ENCODE peak calls at places on chromosomes 5 and 9, in five cellular contexts. One of them, this sample, is unnamed.

GRCh38 chr5:179986328-179986727 is 78.6 kb upstream of the TBC1D9B start:
- DNase-seq in psoas muscle: no peak
- DNase-seq in A673: no peak
- DNase-seq in fibroblast of lung: peak
- DNase-seq in left ventricle myocardium inferior: no peak
- DNase-seq in this sample: no peak

GRCh38 chr9:126057869-126058467 is 268.7 kb upstream of the MVB12B start:
- DNase-seq in A673: peak
- DNase-seq in psoas muscle: no peak
- DNase-seq in left ventricle myocardium inferior: no peak
- DNase-seq in fibroblast of lung: no peak
- DNase-seq in this sample: peak

GRCh38 chr9:76107487-76107886 is 217.0 kb downstream of the PCSK5 start:
- DNase-seq in psoas muscle: no peak
- DNase-seq in A673: no peak
- DNase-seq in fibroblast of lung: no peak
- DNase-seq in left ventricle myocardium inferior: no peak
- DNase-seq in this sample: peak

GRCh38 chr9:123864291-123864690 is 65.6 kb downstream of the DENND1A start:
- DNase-seq in psoas muscle: no peak
- DNase-seq in fibroblast of lung: no peak
- DNase-seq in left ventricle myocardium inferior: no peak
- DNase-seq in A673: no peak
- DNase-seq in this sample: no peak

GRCh38 chr5:151691706-151692105 is 5.0 kb upstream of the SPARC start:
- DNase-seq in A673: no peak
- DNase-seq in fibroblast of lung: no peak
- DNase-seq in left ventricle myocardium inferior: no peak
- DNase-seq in psoas muscle: no peak
- DNase-seq in this sample: no peak

GRCh38 chr9:81637276-81637675 is 52.1 kb downstream of the TLE1 start:
- DNase-seq in A673: no peak
- DNase-seq in left ventricle myocardium inferior: no peak
- DNase-seq in psoas muscle: no peak
- DNase-seq in fibroblast of lung: no peak
- DNase-seq in this sample: peak

GRCh38 chr9:90805006-90805993 is 3.7 kb downstream of the SYK start:
- DNase-seq in A673: peak
- DNase-seq in left ventricle myocardium inferior: no peak
- DNase-seq in psoas muscle: no peak
- DNase-seq in fibroblast of lung: no peak
- DNase-seq in this sample: no peak

GRCh38 chr5:64497390-64497789 is 8.4 kb upstream of the RGS7BP start:
- DNase-seq in fibroblast of lung: no peak
- DNase-seq in left ventricle myocardium inferior: no peak
- DNase-seq in A673: no peak
- DNase-seq in psoas muscle: no peak
- DNase-seq in this sample: peak

GRCh38 chr9:98862936-98863335 is 55.5 kb downstream of the GALNT12 start:
- DNase-seq in A673: no peak
- DNase-seq in fibroblast of lung: no peak
- DNase-seq in psoas muscle: no peak
- DNase-seq in left ventricle myocardium inferior: no peak
- DNase-seq in this sample: peak

GRCh38 chr9:16100596-16101091 is 547.8 kb downstream of the CCDC171 start:
- DNase-seq in fibroblast of lung: peak
- DNase-seq in left ventricle myocardium inferior: peak
- DNase-seq in psoas muscle: peak
- DNase-seq in A673: no peak
- DNase-seq in this sample: no peak

GRCh38 chr5:43648499-43649124 is 45.6 kb downstream of the NNT start:
- DNase-seq in A673: no peak
- DNase-seq in left ventricle myocardium inferior: no peak
- DNase-seq in fibroblast of lung: peak
- DNase-seq in psoas muscle: peak
- DNase-seq in this sample: peak

GRCh38 chr5:3599283-3600105 is 3.9 kb downstream of the IRX1 start:
- DNase-seq in left ventricle myocardium inferior: no peak
- DNase-seq in psoas muscle: no peak
- DNase-seq in fibroblast of lung: no peak
- DNase-seq in A673: no peak
- DNase-seq in this sample: peak

GRCh38 chr9:110260911-110261310 is 4.6 kb upstream of the TXN start:
- DNase-seq in psoas muscle: no peak
- DNase-seq in A673: peak
- DNase-seq in left ventricle myocardium inferior: no peak
- DNase-seq in fibroblast of lung: no peak
- DNase-seq in this sample: peak

GRCh38 chr5:119439140-119439625 is 13.1 kb upstream of the HSD17B4 start:
- DNase-seq in fibroblast of lung: no peak
- DNase-seq in psoas muscle: no peak
- DNase-seq in A673: no peak
- DNase-seq in left ventricle myocardium inferior: no peak
- DNase-seq in this sample: no peak

GRCh38 chr5:119435436-119436132 is 16.7 kb upstream of the HSD17B4 start:
- DNase-seq in fibroblast of lung: peak
- DNase-seq in psoas muscle: peak
- DNase-seq in A673: peak
- DNase-seq in left ventricle myocardium inferior: peak
- DNase-seq in this sample: peak
- TF ChIP-seq CTCF in fibroblast of lung: peak
- TF ChIP-seq CTCF in psoas muscle: no peak
- TF ChIP-seq CTCF in A673: peak
- TF ChIP-seq CTCF in left ventricle myocardium inferior: peak
- TF ChIP-seq CTCF in this sample: peak

GRCh38 chr5:159003045-159004030 is 96.4 kb downstream of the EBF1 start:
- DNase-seq in fibroblast of lung: peak
- DNase-seq in left ventricle myocardium inferior: no peak
- DNase-seq in psoas muscle: no peak
- DNase-seq in A673: peak
- DNase-seq in this sample: peak
- H3K4me3 ChIP-seq in fibroblast of lung: no peak
- H3K4me3 ChIP-seq in left ventricle myocardium inferior: no peak
- H3K4me3 ChIP-seq in psoas muscle: no peak
- H3K4me3 ChIP-seq in A673: no peak
- H3K4me3 ChIP-seq in this sample: no peak

DNA sequence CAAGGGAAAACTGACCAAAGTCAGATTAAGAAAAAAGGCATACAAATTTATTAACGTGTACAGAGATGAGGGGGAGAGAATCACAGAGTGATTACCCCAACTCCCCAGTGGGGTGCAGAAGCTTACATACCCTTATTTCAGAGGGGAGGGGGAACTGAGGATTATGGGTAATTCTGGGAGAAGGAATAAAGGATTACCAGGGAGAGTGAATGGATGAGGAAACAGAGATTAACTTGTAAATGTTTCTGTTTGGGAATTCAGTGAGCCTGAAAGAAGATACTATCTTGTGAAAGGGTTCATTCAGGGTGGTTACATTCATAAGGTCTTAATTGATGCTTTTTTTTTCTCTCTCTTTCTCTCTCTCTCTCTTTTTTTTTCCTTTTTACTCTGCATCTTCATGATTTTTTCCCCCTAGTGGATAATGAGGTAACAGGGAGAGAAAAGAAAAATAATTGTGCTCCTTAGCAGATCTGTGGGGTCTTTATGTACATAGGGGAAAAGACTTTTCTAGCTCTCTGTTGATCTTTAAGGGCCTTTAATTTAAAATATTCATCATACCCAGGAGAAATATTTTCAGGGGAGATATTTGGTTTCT is 49.4 kb downstream of the TARS1 start:
- DNase-seq in left ventricle myocardium inferior: no peak
- DNase-seq in fibroblast of lung: no peak
- DNase-seq in psoas muscle: no peak
- DNase-seq in A673: peak
- DNase-seq in this sample: no peak
- TF ChIP-seq CTCF in left ventricle myocardium inferior: no peak
- TF ChIP-seq CTCF in fibroblast of lung: no peak
- TF ChIP-seq CTCF in psoas muscle: no peak
- TF ChIP-seq CTCF in A673: peak
- TF ChIP-seq CTCF in this sample: no peak

GRCh38 chr9:137218754-137219271 is 3.2 kb downstream of the RNF208 start:
- DNase-seq in A673: no peak
- DNase-seq in psoas muscle: no peak
- DNase-seq in fibroblast of lung: no peak
- DNase-seq in left ventricle myocardium inferior: no peak
- DNase-seq in this sample: no peak
- H3K4me3 ChIP-seq in A673: no peak
- H3K4me3 ChIP-seq in psoas muscle: no peak
- H3K4me3 ChIP-seq in fibroblast of lung: no peak
- H3K4me3 ChIP-seq in left ventricle myocardium inferior: peak
- H3K4me3 ChIP-seq in this sample: no peak

GRCh38 chr5:122493776-122494518 is 181.9 kb downstream of the SNCAIP start:
- DNase-seq in fibroblast of lung: no peak
- DNase-seq in A673: no peak
- DNase-seq in psoas muscle: no peak
- DNase-seq in left ventricle myocardium inferior: no peak
- DNase-seq in this sample: no peak

GRCh38 chr5:122501087-122501435 is 189.0 kb downstream of the SNCAIP start:
- DNase-seq in fibroblast of lung: peak
- DNase-seq in A673: no peak
- DNase-seq in left ventricle myocardium inferior: no peak
- DNase-seq in psoas muscle: no peak
- DNase-seq in this sample: no peak

GRCh38 chr5:122500245-122501086 is 188.4 kb downstream of the SNCAIP start:
- DNase-seq in A673: peak
- DNase-seq in fibroblast of lung: peak
- DNase-seq in psoas muscle: no peak
- DNase-seq in left ventricle myocardium inferior: no peak
- DNase-seq in this sample: peak

GRCh38 chr5:122499617-122500016 is 187.6 kb downstream of the SNCAIP start:
- DNase-seq in A673: no peak
- DNase-seq in psoas muscle: no peak
- DNase-seq in fibroblast of lung: no peak
- DNase-seq in left ventricle myocardium inferior: no peak
- DNase-seq in this sample: no peak

DNA sequence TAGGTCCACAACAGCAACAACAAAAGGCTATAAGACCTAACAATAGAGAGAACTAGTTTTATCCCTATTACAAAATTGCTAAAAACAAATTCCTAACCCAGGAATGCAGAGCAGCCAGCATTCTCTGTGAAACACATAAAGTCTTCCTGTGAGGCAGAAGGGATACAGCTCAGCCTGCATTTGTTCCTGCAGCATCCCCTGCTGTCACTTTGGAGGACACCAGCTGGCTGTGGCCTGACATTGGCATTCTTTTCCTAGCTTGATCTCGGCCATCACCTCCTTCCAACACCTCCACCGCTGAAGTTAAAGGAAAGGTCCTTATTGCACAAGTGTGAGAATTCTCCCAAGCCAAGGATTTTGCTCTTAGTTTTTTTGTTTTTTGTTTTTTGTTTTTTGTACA is 186.1 kb downstream of the SNCAIP start:
- DNase-seq in left ventricle myocardium inferior: no peak
- DNase-seq in fibroblast of lung: peak
- DNase-seq in psoas muscle: no peak
- DNase-seq in A673: peak
- DNase-seq in this sample: peak
- TF ChIP-seq CTCF in left ventricle myocardium inferior: peak
- TF ChIP-seq CTCF in fibroblast of lung: peak
- TF ChIP-seq CTCF in psoas muscle: no peak
- TF ChIP-seq CTCF in A673: peak
- TF ChIP-seq CTCF in this sample: peak

GRCh38 chr5:129906177-129906887 is 2.1 kb downstream of the CHSY3 start:
- DNase-seq in A673: no peak
- DNase-seq in left ventricle myocardium inferior: no peak
- DNase-seq in psoas muscle: no peak
- DNase-seq in fibroblast of lung: peak
- DNase-seq in this sample: peak
- H3K4me3 ChIP-seq in A673: no peak
- H3K4me3 ChIP-seq in left ventricle myocardium inferior: peak
- H3K4me3 ChIP-seq in psoas muscle: peak
- H3K4me3 ChIP-seq in fibroblast of lung: peak
- H3K4me3 ChIP-seq in this sample: peak

DNA sequence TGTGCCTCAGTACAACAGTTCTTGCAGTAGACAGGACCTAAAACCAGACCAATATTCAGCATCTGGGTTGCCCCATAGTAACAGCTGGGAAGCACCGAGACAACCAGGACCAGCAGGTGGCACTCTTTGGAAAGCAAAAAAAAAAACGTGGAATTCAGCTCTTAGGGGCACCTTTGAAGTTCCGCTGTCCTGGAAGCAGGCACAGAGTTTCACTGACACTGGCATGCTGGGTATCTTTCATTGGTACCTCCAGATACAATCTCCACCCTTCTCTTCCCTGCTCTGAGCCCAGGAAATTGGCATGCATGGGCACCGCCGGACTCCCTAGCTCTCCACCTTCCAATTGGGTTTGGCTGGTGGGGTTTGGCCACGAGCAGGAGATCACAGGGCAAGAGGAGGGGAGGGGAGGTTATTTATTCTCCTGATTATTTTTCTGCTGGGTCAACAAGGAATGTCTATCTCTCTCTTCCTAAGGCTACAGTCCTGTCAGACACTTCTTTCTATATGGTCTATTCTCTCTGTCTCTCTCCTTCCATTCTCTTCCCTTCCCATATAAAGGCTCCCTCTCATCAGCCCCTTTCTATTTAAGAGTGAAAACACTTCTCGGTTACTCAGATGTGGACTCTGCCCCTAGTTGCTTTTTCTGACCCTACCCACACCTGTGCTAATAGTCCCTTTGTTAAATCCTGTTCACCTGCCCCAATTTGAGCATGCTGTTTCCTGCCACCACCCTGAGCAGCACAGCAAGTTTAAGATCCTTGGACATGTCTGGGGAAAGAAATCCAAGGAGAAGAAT is 1.9 kb upstream of the IDNK start:
- DNase-seq in A673: peak
- DNase-seq in fibroblast of lung: peak
- DNase-seq in psoas muscle: no peak
- DNase-seq in left ventricle myocardium inferior: peak
- DNase-seq in this sample: peak
- TF ChIP-seq CTCF in A673: peak
- TF ChIP-seq CTCF in fibroblast of lung: peak
- TF ChIP-seq CTCF in psoas muscle: peak
- TF ChIP-seq CTCF in left ventricle myocardium inferior: peak
- TF ChIP-seq CTCF in this sample: peak

This sample was measured in AG10803.